ENCODE peak calls at places on chromosomes 3 and 15, in five cellular contexts. S is IMR-90, W is fibroblast of pulmonary artery, U is brain microvascular endothelial cell, Y is fibroblast of lung. F is an unnamed sample.
A peak's percentile ranks its signal among the peaks of the same experiment; 100 is the strongest.

GRCh38 chr3:113531826-113532697 is at the start of gene SIDT1:
- DNase-seq in S (no peak), W (no peak), U (no peak), Y (no peak), F (no peak)

GRCh38 chr15:70311821-70312220 is 214.1 kb upstream of the TLE3 start:
- DNase-seq in S (no peak), W (no peak), U (no peak), Y (no peak), F (no peak)

GRCh38 chr3:146223401-146224373 is 27.2 kb downstream of the PLSCR4 start:
- DNase-seq in S (peak; percentile 34), W (no peak), U (peak; percentile 27), Y (peak; percentile 25), F (no peak)

GRCh38 chr3:46183330-46183729 is 24.8 kb downstream of the CCR1 start:
- DNase-seq in S (no peak), W (no peak), U (no peak), Y (no peak), F (no peak)

GRCh38 chr3:32283304-32283703 is 44.8 kb downstream of the CMTM8 start:
- DNase-seq in S (no peak), W (no peak), U (peak; percentile 22), Y (peak; percentile 27), F (no peak)

GRCh38 chr15:101600024-101600423 is 52.2 kb downstream of the TM2D3 start:
- DNase-seq in S (no peak), W (no peak), U (no peak), Y (no peak), F (no peak)

GRCh38 chr3:51389423-51390183 is 1.5 kb upstream of the RBM15B start:
- DNase-seq in S (peak; percentile 50), W (peak; percentile 62), U (peak; percentile 34), Y (peak; percentile 46), F (peak; percentile 11)

GRCh38 chr15:70348581-70349344 is 251.0 kb upstream of the TLE3 start:
- DNase-seq in S (no peak), W (peak; percentile 56), U (no peak), Y (peak; percentile 18), F (no peak)

GRCh38 chr3:159128628-159129027 is 326.8 kb downstream of the MFSD1 start:
- DNase-seq in S (no peak), W (peak; percentile 72), U (no peak), Y (no peak), F (peak; percentile 3)

GRCh38 chr15:90225504-90226234 is 8.1 kb downstream of the CIB1 start:
- DNase-seq in S (no peak), W (no peak), U (no peak), Y (no peak), F (no peak)

GRCh38 chr3:40782086-40782721 is 257.4 kb downstream of the ZNF621 start:
- DNase-seq in S (no peak), W (peak; percentile 3), U (no peak), Y (no peak), F (no peak)

GRCh38 chr15:68729789-68730201 is 90.9 kb downstream of the ANP32A start:
- DNase-seq in S (peak; percentile 33), W (peak; percentile 46), U (no peak), Y (peak; percentile 11), F (peak; percentile 19)

GRCh38 chr3:161284989-161285388 is 63.9 kb downstream of the NMD3 start:
- DNase-seq in S (peak; percentile 16), W (no peak), U (no peak), Y (peak; percentile 9), F (no peak)

GRCh38 chr15:54515664-54516582 is 537.7 kb downstream of the UNC13C start:
- DNase-seq in S (no peak), W (no peak), U (no peak), Y (no peak), F (no peak)

GRCh38 chr3:14761121-14761672 is 57.6 kb upstream of the FGD5 start:
- DNase-seq in S (no peak), W (no peak), U (no peak), Y (no peak), F (no peak)
- TF ChIP-seq CTCF in S (no peak), W (no peak), U (no peak), Y (no peak), F (no peak)

DNA sequence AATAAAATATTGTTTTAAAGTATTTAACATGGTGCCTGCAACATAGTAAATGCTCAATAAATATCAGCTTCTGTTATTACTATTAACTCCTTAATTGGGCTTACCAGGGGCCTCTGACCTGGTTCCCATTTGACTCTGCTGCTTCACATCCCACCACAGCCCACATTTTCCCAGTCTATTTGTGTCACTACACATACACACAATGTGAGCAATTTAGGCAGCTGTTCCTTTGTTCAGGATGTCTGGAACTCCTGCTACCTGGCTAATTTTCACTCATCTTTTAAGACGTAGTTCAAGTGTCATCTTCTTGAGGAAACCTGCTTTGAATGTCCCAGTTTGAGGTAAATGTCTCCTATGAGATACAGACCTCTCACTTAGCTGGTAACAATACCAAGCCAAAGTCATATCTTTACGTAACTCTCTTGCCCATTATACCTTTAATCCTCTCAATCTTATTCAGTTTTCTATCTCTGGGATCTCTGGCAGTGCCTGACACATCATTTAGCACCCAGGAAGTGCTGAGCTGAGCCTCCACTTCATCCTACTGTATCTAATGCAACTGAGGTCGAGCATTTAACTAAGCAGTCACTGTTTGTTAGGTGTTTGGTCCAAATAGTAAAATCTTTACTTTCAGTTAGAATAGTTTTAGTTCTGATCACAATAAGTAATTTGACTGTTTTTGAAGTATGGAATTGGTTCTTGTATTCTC is 4.5 kb downstream of the TGFBR2 start:
- DNase-seq in S (no peak), W (no peak), U (no peak), Y (no peak), F (no peak)
- H3K4me3 ChIP-seq in S (no peak overlapping the region), W (peak overlapping the region; percentile 82), U (no peak overlapping the region), Y (no peak overlapping the region), F (no peak overlapping the region)

GRCh38 chr3:139585820-139586219 is 46.3 kb upstream of the RBP1 start:
- DNase-seq in S (no peak), W (no peak), U (no peak), Y (no peak), F (no peak)

GRCh38 chr3:139586420-139587017 is 47.0 kb upstream of the RBP1 start:
- DNase-seq in S (no peak), W (no peak), U (no peak), Y (no peak), F (no peak)

GRCh38 chr3:139588450-139588849 is 48.9 kb upstream of the RBP1 start:
- DNase-seq in S (no peak), W (no peak), U (no peak), Y (no peak), F (no peak)
- TF ChIP-seq CTCF in S (no peak), W (no peak), U (peak; percentile 56), Y (no peak), F (no peak)

DNA sequence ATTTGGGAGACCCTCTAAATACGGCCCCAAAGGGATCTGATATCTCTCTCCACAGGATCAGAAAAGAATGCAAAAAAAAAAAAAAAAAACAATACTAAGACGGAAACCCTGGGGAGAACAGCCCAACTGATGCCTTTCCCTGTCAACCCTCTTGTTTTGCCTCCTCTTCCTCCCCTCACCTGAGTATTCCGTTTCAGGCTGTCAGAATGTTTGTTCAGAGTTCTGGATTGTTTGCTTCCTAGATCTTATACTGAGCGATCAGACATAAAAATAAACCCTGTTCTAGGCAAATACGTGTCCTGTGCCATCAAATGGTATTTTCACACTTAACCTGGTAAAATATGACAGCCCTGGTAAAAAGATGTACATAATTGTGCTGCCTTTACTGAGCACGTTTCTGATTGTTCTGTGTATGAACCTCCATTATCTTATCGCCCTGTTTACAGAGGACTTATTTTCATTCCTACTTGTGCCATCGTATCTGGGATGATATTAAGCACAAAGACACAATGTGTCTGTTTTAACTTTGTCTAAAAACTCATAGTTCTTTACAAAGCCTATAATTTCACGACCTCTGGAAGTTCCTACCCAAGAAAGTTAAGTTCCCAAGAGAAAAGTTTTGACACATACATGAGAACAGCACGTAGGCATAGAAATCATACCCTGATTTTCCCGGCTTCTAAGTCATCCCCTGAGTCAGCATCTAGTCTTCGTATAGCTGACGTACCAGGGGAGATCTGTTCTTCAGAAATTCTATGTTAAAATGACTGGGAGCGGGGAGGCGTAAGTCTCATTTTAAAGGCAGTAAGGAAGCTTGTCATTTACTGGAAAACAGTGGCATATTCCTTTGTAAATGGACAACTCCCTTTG is 856 bp downstream of the ZBTB38 start:
- DNase-seq in S (peak; percentile 87), W (peak; percentile 89), U (peak; percentile 79), Y (peak; percentile 90), F (no peak)
- H3K4me3 ChIP-seq in S (peak overlapping the region; percentile 45), W (peak overlapping the region; percentile 66), U (peak overlapping the region; percentile 50), Y (peak overlapping the region; percentile 34), F (peak overlapping the region; percentile 0)

GRCh38 chr3:72262707-72263106 is 477.8 kb upstream of the PROK2 start:
- DNase-seq in S (no peak), W (no peak), U (no peak), Y (no peak), F (no peak)

GRCh38 chr3:72263223-72264015 is 478.5 kb upstream of the PROK2 start:
- DNase-seq in S (no peak), W (no peak), U (no peak), Y (peak; percentile 18), F (no peak)

GRCh38 chr3:72261566-72262564 is 476.9 kb upstream of the PROK2 start:
- DNase-seq in S (no peak), W (no peak), U (no peak), Y (peak; percentile 56), F (no peak)

GRCh38 chr3:72265661-72266370 is 480.9 kb upstream of the PROK2 start:
- DNase-seq in S (no peak), W (no peak), U (no peak), Y (peak; percentile 15), F (no peak)

GRCh38 chr3:72265250-72265649 is 480.3 kb upstream of the PROK2 start:
- DNase-seq in S (no peak), W (peak; percentile 57), U (no peak), Y (peak; percentile 57), F (no peak)
- TF ChIP-seq CTCF in S (peak; percentile 26), W (peak; percentile 39), U (peak; percentile 44), Y (peak; percentile 47), F (peak; percentile 29)

GRCh38 chr15:64249842-64250575 is 87.2 kb upstream of the PPIB start:
- DNase-seq in S (peak; percentile 56), W (no peak), U (no peak), Y (no peak), F (no peak)
- H3K4me3 ChIP-seq in S (no peak overlapping the region), W (no peak overlapping the region), U (no peak overlapping the region), Y (no peak overlapping the region), F (no peak overlapping the region)

DNA sequence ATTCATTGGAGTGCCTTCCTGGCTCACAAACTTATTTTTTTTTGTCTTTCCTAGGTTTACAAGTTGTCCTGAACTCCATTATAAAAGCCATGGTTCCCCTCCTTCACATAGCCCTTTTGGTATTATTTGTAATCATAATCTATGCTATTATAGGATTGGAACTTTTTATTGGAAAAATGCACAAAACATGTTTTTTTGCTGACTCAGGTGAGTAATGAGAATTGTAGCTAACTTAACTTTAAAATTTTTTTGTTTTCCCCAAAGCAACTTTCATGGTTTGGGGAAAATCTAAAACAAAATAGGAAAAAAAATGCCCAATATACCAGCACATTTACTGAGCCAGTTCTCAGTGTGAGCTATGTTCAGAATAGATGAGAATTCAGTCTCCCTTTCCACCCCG is 171.2 kb downstream of the CACNA1D start:
- DNase-seq in S (no peak), W (no peak), U (no peak), Y (no peak), F (no peak)
- TF ChIP-seq CTCF in S (no peak), W (no peak), U (no peak), Y (no peak), F (no peak)

GRCh38 chr15:41832875-41833274 is 5.0 kb downstream of the JMJD7 start:
- DNase-seq in S (no peak), W (no peak), U (no peak), Y (no peak), F (no peak)
- H3K4me3 ChIP-seq in S (no peak overlapping the region), W (no peak overlapping the region), U (no peak overlapping the region), Y (no peak overlapping the region), F (no peak overlapping the region)

GRCh38 chr15:28017423-28017924 is 81.6 kb downstream of the OCA2 start:
- DNase-seq in S (no peak), W (no peak), U (no peak), Y (no peak), F (no peak)
- TF ChIP-seq CTCF in S (no peak), W (no peak), U (peak; percentile 39), Y (no peak), F (peak; percentile 9)